ENCODE peak calls at places on chromosome 20, in seven cellular contexts. T is ovary, L is heart left ventricle, U is IMR-90, R is A549, P is tibial nerve, H is HepG2. W is an unnamed sample. For H3K4me1, the result is how much of the 10 kb centered on the place peaks cover.

GRCh38 chr20:5776074-5776473 is 25.9 kb downstream of the SHLD1 start:
- DNase-seq in L (no peak), T (no peak), U (no peak), H (no peak), P (no peak), R (no peak), W (no peak)

GRCh38 chr20:2696646-2697045 is 4.1 kb downstream of the EBF4 start:
- DNase-seq in T (no peak), R (no peak), L (no peak), U (no peak), P (no peak), H (no peak), W (no peak)

GRCh38 chr20:59723108-59723500 is 118.8 kb downstream of the PHACTR3 start:
- DNase-seq in R (no peak), T (no peak), P (no peak), U (no peak), H (no peak), L (no peak), W (no peak)

GRCh38 chr20:50575869-50576720 is 65.9 kb downstream of the PTPN1 start:
- DNase-seq in L (peak), H (peak), U (peak), R (peak), P (peak), T (peak), W (peak)

GRCh38 chr20:8301655-8302054 is 169.6 kb downstream of the PLCB1 start:
- DNase-seq in P (no peak), T (no peak), L (no peak), U (no peak), H (no peak), R (no peak), W (no peak)

GRCh38 chr20:23149623-23150279 is 63.6 kb upstream of the CD93 start:
- DNase-seq in H (no peak), P (no peak), L (no peak), T (no peak), R (no peak), U (no peak), W (peak)

GRCh38 chr20:17710379-17711305 is 10.9 kb downstream of the BANF2 start:
- DNase-seq in L (peak), H (peak), T (no peak), P (no peak), R (no peak), U (peak), W (no peak)

GRCh38 chr20:51636123-51636522 is 93.6 kb upstream of the NFATC2 start:
- DNase-seq in T (no peak), R (no peak), P (no peak), H (no peak), L (no peak), U (no peak), W (no peak)

GRCh38 chr20:52090036-52090435 is 101.5 kb downstream of the ZFP64 start:
- DNase-seq in L (no peak), R (no peak), P (no peak), H (no peak), U (no peak), T (no peak), W (no peak)

GRCh38 chr20:4064118-4064962 is 49.0 kb upstream of the RNF24 start:
- DNase-seq in H (no peak), R (peak), T (peak), U (peak), P (peak), L (peak), W (peak)

GRCh38 chr20:6909608-6910007 is 142.1 kb downstream of the BMP2 start:
- DNase-seq in R (no peak), U (no peak), T (no peak), H (no peak), L (no peak), P (no peak), W (no peak)

GRCh38 chr20:17525650-17526049 is 5.5 kb downstream of the BFSP1 start:
- DNase-seq in L (no peak), R (peak), H (peak), T (no peak), P (no peak), U (no peak), W (no peak)

GRCh38 chr20:38114353-38114791 is 50.7 kb downstream of the TGM2 start:
- DNase-seq in H (no peak), P (no peak), T (no peak), R (peak), L (no peak), U (peak), W (no peak)

GRCh38 chr20:9052136-9052535 is 16.8 kb upstream of the PLCB4 start:
- DNase-seq in U (no peak), H (no peak), L (no peak), P (no peak), T (no peak), R (no peak), W (no peak)

GRCh38 chr20:50338479-50339195 is 148.0 kb downstream of the CEBPB start:
- DNase-seq in L (no peak), H (peak), P (no peak), T (no peak), R (no peak), U (peak), W (no peak)

GRCh38 chr20:50348118-50348517 is 157.5 kb downstream of the CEBPB start:
- DNase-seq in H (no peak), U (no peak), P (no peak), L (peak), T (no peak), R (no peak), W (peak)

GRCh38 chr20:1567392-1568165 is 10.1 kb upstream of the SIRPD start:
- DNase-seq in R (peak), P (no peak), L (no peak), T (no peak), H (peak), U (peak), W (no peak)

GRCh38 chr20:41306061-41306727 is 11.3 kb downstream of the ZHX3 start:
- DNase-seq in P (no peak), U (no peak), R (no peak), L (no peak), H (no peak), T (no peak), W (no peak)

GRCh38 chr20:61819921-61820825 is 245.5 kb downstream of the TAF4 start:
- DNase-seq in R (no peak), L (peak), U (no peak), T (no peak), P (no peak), H (no peak), W (no peak)

GRCh38 chr20:48457261-48458002 is 370.4 kb downstream of the PREX1 start:
- DNase-seq in T (no peak), R (no peak), H (no peak), P (no peak), U (no peak), L (no peak), W (no peak)

GRCh38 chr20:21322921-21323321 is 19.8 kb downstream of the XRN2 start:
- DNase-seq in T (no peak), P (no peak), R (no peak), U (peak), H (no peak), L (no peak), W (no peak)

GRCh38 chr20:31617432-31618104 is 12.5 kb downstream of the ID1 start:
- DNase-seq in L (no peak), P (no peak), H (no peak), U (no peak), T (no peak), R (no peak), W (no peak)

GRCh38 chr20:32359633-32360332 is 1.7 kb downstream of the ASXL1 start:
- DNase-seq in H (no peak), P (no peak), U (peak), R (no peak), T (no peak), L (no peak), W (no peak)

GRCh38 chr20:38827770-38828281 is 22.3 kb downstream of the PPP1R16B start:
- DNase-seq in L (no peak), T (no peak), H (no peak), R (no peak), U (no peak), P (no peak), W (no peak)

GRCh38 chr20:16926626-16927025 is 178.5 kb downstream of the OTOR start:
- DNase-seq in P (no peak), T (no peak), U (no peak), H (no peak), L (no peak), R (no peak), W (no peak)

GRCh38 chr20:46375771-46376170 is 30.6 kb downstream of the ELMO2 start:
- DNase-seq in L (no peak), H (no peak), U (peak), R (no peak), T (no peak), P (no peak), W (no peak)

GRCh38 chr20:24657211-24657610 is 187.8 kb downstream of the SYNDIG1 start:
- DNase-seq in R (peak), P (no peak), T (peak), L (no peak), H (no peak), U (peak), W (no peak)

GRCh38 chr20:25248501-25249172 is 752 bp downstream of the PYGB start:
- DNase-seq in H (no peak), U (peak), L (no peak), T (peak), R (no peak), P (no peak), W (no peak)

GRCh38 chr20:16459019-16459700 is 114.1 kb downstream of the KIF16B start:
- DNase-seq in T (peak), L (peak), R (peak), P (no peak), H (no peak), U (peak), W (peak)

GRCh38 chr20:38935967-38936407 is 9.8 kb downstream of the FAM83D start:
- DNase-seq in L (no peak), T (no peak), U (no peak), H (no peak), R (no peak), P (no peak), W (no peak)

GRCh38 chr20:41572010-41572572 is 46.1 kb downstream of the CHD6 start:
- DNase-seq in T (no peak), R (no peak), P (no peak), H (no peak), L (no peak), U (no peak), W (no peak)

GRCh38 chr20:5841492-5841891 is 91.3 kb downstream of the SHLD1 start:
- DNase-seq in H (no peak), U (no peak), R (no peak), L (no peak), P (no peak), T (no peak), W (no peak)

GRCh38 chr20:653110-653589 is at the start of gene SRXN1:
- DNase-seq in T (peak), H (peak), R (peak), P (peak), L (peak), U (peak), W (peak)

GRCh38 chr20:53736122-53736756 is 142.6 kb upstream of the ZNF217 start:
- DNase-seq in L (no peak), R (no peak), H (peak), T (no peak), P (no peak), U (no peak), W (no peak)
- H3K4me3 ChIP-seq in L (no peak), R (no peak), H (no peak), T (no peak), P (no peak), U (no peak), W (no peak)

GRCh38 chr20:34201531-34201930 is 39.7 kb upstream of the ASIP start:
- DNase-seq in P (no peak), L (no peak), H (no peak), U (no peak), T (no peak), R (no peak), W (no peak)

GRCh38 chr20:34200020-34200419 is 41.2 kb upstream of the ASIP start:
- DNase-seq in U (no peak), P (no peak), H (no peak), T (no peak), R (no peak), L (no peak), W (no peak)

GRCh38 chr20:34195355-34195754 is 45.9 kb upstream of the ASIP start:
- DNase-seq in R (no peak), P (no peak), T (no peak), L (no peak), U (no peak), H (no peak), W (no peak)

DNA sequence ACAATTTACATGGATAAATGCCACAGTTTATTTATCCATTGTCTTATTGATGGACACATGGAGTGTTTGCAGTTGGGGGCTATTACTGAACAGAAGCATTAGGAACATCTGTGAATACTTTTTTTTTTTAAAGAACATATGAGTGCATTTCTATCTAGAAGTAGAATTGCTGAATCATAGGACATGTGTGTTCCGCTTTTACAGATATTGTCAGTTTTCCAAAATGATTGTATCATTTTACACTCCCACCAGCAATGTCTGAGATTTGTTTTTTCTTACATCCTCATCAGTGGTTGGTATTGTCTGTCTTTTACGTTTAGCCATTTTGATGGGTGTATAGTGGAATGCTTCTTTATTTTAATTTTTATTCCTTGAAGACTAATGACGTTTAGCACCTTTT is 42.0 kb upstream of the ASIP start:
- DNase-seq in R (no peak), U (no peak), T (no peak), L (no peak), H (no peak), P (no peak), W (no peak)
- TF ChIP-seq POLR2A in R (no peak), U (no peak), T (no peak), L (no peak), H (no peak), P (no peak), W (no peak)

DNA sequence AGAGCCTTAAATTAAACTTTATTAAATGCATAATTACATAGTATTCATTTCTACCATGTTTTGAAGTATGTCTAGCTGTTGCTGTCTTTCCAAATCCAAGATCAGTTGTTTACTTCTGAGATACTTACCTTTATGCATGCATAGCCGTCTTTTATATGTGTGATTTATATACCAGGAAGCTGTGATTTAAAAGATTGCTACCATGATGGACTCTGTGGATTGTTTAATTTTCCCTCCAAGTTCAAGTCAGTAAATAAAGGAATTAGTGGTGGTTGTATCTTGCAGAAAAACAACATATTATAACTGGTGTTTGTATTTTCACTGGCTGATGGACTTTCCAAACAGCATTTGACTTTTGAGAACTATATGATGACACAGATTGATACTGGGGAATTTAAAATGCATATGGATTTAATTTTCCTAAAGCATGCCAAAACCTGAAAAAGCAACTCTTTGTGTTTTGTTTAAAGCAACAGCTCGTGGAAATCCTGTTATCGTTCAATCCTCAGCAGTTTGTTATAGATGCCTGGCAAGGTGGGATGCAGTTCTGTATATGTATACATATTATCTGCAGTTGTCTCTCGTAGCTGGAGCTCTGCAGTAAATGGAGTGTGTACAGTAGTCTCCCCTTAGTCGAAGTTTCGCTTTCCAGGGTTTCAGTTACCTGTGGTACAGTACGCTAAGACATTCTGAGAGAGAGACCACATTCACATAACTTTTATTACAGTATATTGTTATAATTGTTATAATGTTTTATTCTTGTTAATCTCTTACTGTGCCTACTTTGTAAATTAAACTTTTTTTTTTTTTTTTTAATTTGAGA is 77.1 kb downstream of the CBFA2T2 start:
- DNase-seq in L (no peak), T (no peak), P (no peak), H (no peak), U (no peak), R (no peak), W (no peak)
- H3K4me1 ChIP-seq in L (under half), T (under half), P (half or more), H (half or more), U (under half), R (under half), W (under half)

DNA sequence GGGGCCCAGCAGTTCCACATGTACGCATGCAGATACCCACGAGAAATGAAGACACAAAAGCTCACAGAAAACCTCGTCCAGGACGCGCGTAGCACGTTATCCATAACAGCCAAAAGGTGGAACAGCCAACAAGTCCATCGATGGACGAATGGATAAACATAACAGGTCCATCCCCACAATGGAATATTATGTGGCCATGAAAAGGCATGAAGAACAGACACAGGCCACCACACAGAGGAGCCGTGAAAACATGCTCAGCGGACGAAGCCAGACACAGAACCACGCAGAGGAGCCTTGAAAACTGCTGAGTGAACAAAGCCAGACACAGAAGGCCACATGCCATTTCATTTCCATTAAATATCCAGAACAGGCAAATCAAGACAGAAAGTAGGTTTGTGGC is 38.0 kb downstream of the SLC2A4RG start:
- DNase-seq in U (no peak), T (no peak), P (no peak), R (no peak), L (peak), H (no peak), W (no peak)
- H3K4me3 ChIP-seq in U (no peak), T (no peak), P (no peak), R (no peak), L (no peak), H (no peak), W (no peak)

GRCh38 chr20:63679799-63680305 is 16.6 kb upstream of the TNFRSF6B start:
- DNase-seq in H (no peak), L (no peak), U (no peak), T (no peak), R (no peak), P (no peak), W (no peak)

GRCh38 chr20:63680857-63681608 is 15.4 kb upstream of the TNFRSF6B start:
- DNase-seq in L (no peak), H (no peak), U (no peak), T (no peak), P (no peak), R (no peak), W (no peak)

GRCh38 chr20:63680427-63680826 is 16.0 kb upstream of the TNFRSF6B start:
- DNase-seq in P (no peak), U (no peak), T (no peak), L (no peak), R (no peak), H (no peak), W (no peak)

GRCh38 chr20:63681609-63682142 is 14.8 kb upstream of the TNFRSF6B start:
- DNase-seq in H (no peak), R (no peak), P (no peak), L (no peak), T (no peak), U (no peak), W (no peak)

DNA sequence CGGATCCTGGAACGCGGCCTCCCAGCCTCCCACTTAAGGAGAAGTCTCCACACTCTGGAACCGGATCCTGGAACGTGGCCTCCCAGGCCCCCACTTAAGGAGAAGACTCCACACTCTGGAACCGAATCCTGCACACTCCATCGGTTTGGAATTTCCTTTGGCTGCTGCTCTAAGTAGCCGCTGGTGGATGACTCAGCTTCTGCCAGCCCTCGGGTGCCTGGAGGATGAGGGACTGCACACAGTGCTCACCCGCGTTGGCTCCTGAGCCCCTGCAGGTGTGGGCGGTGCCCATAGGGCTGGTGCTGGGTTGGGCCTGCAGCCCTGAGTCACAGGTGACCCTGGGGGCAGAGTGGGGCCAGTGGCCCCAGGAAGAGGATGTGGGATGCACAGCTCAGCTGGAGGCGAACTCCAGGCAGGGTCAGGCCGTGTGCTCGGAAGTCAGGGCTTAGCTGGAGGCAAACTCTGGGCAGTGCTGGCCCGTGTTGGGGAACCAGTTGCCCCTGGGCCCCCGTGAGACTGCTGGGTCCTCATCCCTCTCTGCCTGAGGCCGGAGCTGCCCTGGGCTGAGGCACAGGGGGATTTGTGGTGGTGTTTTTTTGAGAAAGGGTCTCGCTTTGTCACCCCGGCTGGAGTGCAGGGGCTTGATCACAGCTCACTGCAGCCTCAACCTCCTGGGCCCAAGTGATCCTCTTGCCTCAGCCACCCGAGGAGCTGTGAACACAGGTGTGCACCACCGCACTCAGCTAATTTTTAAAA is 13.9 kb upstream of the TNFRSF6B start:
- DNase-seq in L (peak), H (peak), T (no peak), U (peak), P (no peak), R (peak), W (peak)
- TF ChIP-seq POLR2A in L (peak), H (peak), T (no peak), U (no peak), P (no peak), R (peak), W (no peak)

GRCh38 chr20:53753880-53754459 is 160.3 kb upstream of the ZNF217 start:
- DNase-seq in P (no peak), L (no peak), U (no peak), R (no peak), T (no peak), H (peak), W (no peak)
- H3K4me1 ChIP-seq in P (under half), L (under half), U (under half), R (under half), T (under half), H (half or more), W (under half)